ENCODE peak calls at places on chromosomes 2 and 18, in eight cellular contexts. B, X, V, P, Q, I, A and E are unnamed samples.

GRCh38 chr18:56152547-56152946 is 485.8 kb downstream of the TXNL1 start:
- DNase-seq in Q (no peak), V (no peak), P (no peak), B (no peak), I (no peak), X (no peak), A (no peak), E (no peak)

GRCh38 chr18:53757346-53757745 is 467.1 kb downstream of the MBD2 start:
- DNase-seq in A (no peak), V (no peak), P (no peak), I (no peak), B (no peak), Q (peak), X (no peak), E (peak)

GRCh38 chr2:120750488-120751210 is 15.0 kb downstream of the GLI2 start:
- DNase-seq in I (no peak), A (no peak), Q (peak), B (peak), P (no peak), X (no peak), V (peak), E (no peak)

GRCh38 chr2:169670215-169670651 is 24.0 kb downstream of the CFAP210 start:
- DNase-seq in Q (no peak), I (no peak), V (peak), A (no peak), X (peak), B (peak), P (no peak), E (no peak)

GRCh38 chr18:62637807-62638687 is 77.3 kb upstream of the PHLPP1 start:
- DNase-seq in I (no peak), B (no peak), P (no peak), Q (no peak), V (peak), A (no peak), X (peak), E (peak)

GRCh38 chr2:38375711-38376345 is 1.2 kb downstream of the ATL2 start:
- DNase-seq in I (no peak), P (no peak), A (no peak), X (no peak), Q (no peak), V (peak), B (no peak), E (peak)

GRCh38 chr2:159179696-159180095 is 106.8 kb downstream of the WDSUB1 start:
- DNase-seq in I (no peak), A (no peak), B (no peak), V (no peak), Q (no peak), X (no peak), P (no peak), E (no peak)

GRCh38 chr2:130374587-130375290 is 18.9 kb downstream of the PTPN18 start:
- DNase-seq in A (no peak), I (no peak), Q (no peak), X (peak), V (peak), B (peak), P (no peak), E (no peak)

GRCh38 chr18:13703899-13704298 is 22.5 kb downstream of the FAM210A start:
- DNase-seq in Q (peak), A (no peak), P (no peak), V (peak), X (peak), I (no peak), B (no peak), E (peak)

GRCh38 chr18:55968550-55968949 is 380.6 kb upstream of the TCF4 start:
- DNase-seq in A (no peak), V (peak), Q (no peak), P (no peak), X (peak), B (peak), I (no peak), E (peak)

GRCh38 chr2:47016172-47016913 is 100.7 kb upstream of the MCFD2 start:
- DNase-seq in X (peak), B (peak), I (peak), P (peak), Q (peak), A (peak), V (peak), E (peak)

GRCh38 chr18:62885804-62886203 is 170.5 kb downstream of the PHLPP1 start:
- DNase-seq in Q (no peak), X (no peak), P (no peak), I (no peak), B (no peak), V (no peak), A (no peak), E (no peak)

GRCh38 chr2:169711751-169712509 is 17.7 kb downstream of the PHOSPHO2 start:
- DNase-seq in B (no peak), I (no peak), Q (no peak), V (no peak), A (no peak), P (no peak), X (no peak), E (no peak)

GRCh38 chr2:132651115-132652099 is 18.6 kb downstream of the LYPD1 start:
- DNase-seq in Q (peak), A (no peak), P (peak), X (peak), B (peak), I (peak), V (peak), E (peak)

GRCh38 chr2:180376076-180376475 is 369.0 kb upstream of the CWC22 start:
- DNase-seq in B (no peak), I (no peak), P (no peak), V (peak), Q (no peak), A (no peak), X (peak), E (no peak)

GRCh38 chr2:172471168-172471567 is 43.8 kb downstream of the ITGA6 start:
- DNase-seq in B (no peak), V (no peak), I (no peak), X (no peak), Q (no peak), P (no peak), A (no peak), E (no peak)

GRCh38 chr18:44590976-44591375 is 89.7 kb upstream of the SETBP1 start:
- DNase-seq in V (no peak), B (peak), P (no peak), A (no peak), I (no peak), Q (peak), X (no peak), E (no peak)

GRCh38 chr2:72995420-72996151 is 75.9 kb downstream of the SFXN5 start:
- DNase-seq in B (no peak), X (no peak), A (no peak), V (no peak), P (no peak), Q (no peak), I (no peak), E (no peak)

GRCh38 chr2:144560254-144560653 is 40.3 kb upstream of the ZEB2 start:
- DNase-seq in X (no peak), B (no peak), A (no peak), P (no peak), V (no peak), Q (no peak), I (no peak), E (no peak)

GRCh38 chr2:2252179-2252578 is 78.9 kb downstream of the MYT1L start:
- DNase-seq in P (no peak), Q (no peak), B (no peak), I (no peak), V (no peak), X (no peak), A (no peak), E (no peak)

GRCh38 chr2:76737607-76738006 is 784.6 kb downstream of the LRRTM4 start:
- DNase-seq in B (no peak), X (no peak), P (no peak), Q (no peak), I (no peak), V (no peak), A (no peak), E (no peak)

GRCh38 chr2:61504949-61505348 is 33.2 kb downstream of the XPO1 start:
- DNase-seq in A (no peak), Q (no peak), B (no peak), V (no peak), I (no peak), X (no peak), P (no peak), E (no peak)

GRCh38 chr2:147355706-147356105 is 489.1 kb upstream of the ACVR2A start:
- DNase-seq in P (no peak), X (no peak), I (no peak), B (no peak), A (no peak), V (no peak), Q (no peak), E (peak)

GRCh38 chr2:48319863-48320262 is 210.1 kb upstream of the STON1 start:
- DNase-seq in A (no peak), P (no peak), V (no peak), Q (no peak), I (no peak), B (no peak), X (no peak), E (no peak)

GRCh38 chr2:186903183-186903582 is 54.2 kb upstream of the ZSWIM2 start:
- DNase-seq in X (peak), B (no peak), P (no peak), A (no peak), V (peak), Q (peak), I (no peak), E (peak)

GRCh38 chr18:370753-371615 is 103.1 kb upstream of the THOC1 start:
- DNase-seq in B (no peak), V (no peak), A (no peak), X (no peak), Q (no peak), I (no peak), P (no peak), E (no peak)

GRCh38 chr2:158323381-158323780 is 133.2 kb downstream of the CCDC148 start:
- DNase-seq in A (no peak), X (no peak), I (no peak), B (no peak), V (no peak), Q (no peak), P (no peak), E (no peak)

GRCh38 chr18:8460748-8461147 is 148.5 kb upstream of the RAB12 start:
- DNase-seq in X (no peak), A (no peak), P (no peak), B (no peak), Q (no peak), I (no peak), V (no peak), E (no peak)

GRCh38 chr18:69725009-69725408 is 222.7 kb downstream of the CD226 start:
- DNase-seq in P (no peak), Q (no peak), X (no peak), V (no peak), A (no peak), B (no peak), I (no peak), E (no peak)

GRCh38 chr2:177724398-177725287 is 332.1 kb downstream of the AGPS start:
- DNase-seq in P (peak), I (peak), X (peak), A (no peak), V (peak), Q (peak), B (peak), E (peak)

GRCh38 chr2:142718731-142719130 is 158.7 kb upstream of the KYNU start:
- DNase-seq in I (no peak), A (no peak), Q (no peak), P (no peak), B (no peak), X (no peak), V (no peak), E (no peak)

GRCh38 chr2:152134488-152135280 is 35.8 kb upstream of the CACNB4 start:
- DNase-seq in Q (peak), V (peak), B (peak), A (no peak), X (peak), P (peak), I (no peak), E (peak)

GRCh38 chr2:192390401-192390800 is 195.7 kb upstream of the TMEFF2 start:
- DNase-seq in Q (no peak), X (no peak), P (no peak), I (no peak), A (no peak), V (no peak), B (no peak), E (peak)

GRCh38 chr2:85215074-85216050 is 82.2 kb downstream of the TCF7L1 start:
- DNase-seq in B (peak), A (no peak), V (peak), Q (peak), X (peak), I (peak), P (peak), E (no peak)